ENCODE peak calls at places on chromosomes 5 and 9, in ten cellular contexts. Z is Peyer's patch, G is psoas muscle, K is endothelial cell of umbilical vein, Q is stomach, L is progenitor cell of endocrine pancreas, A is AG04449, C is IMR-90, I is fibroblast of mammary gland, H is endothelial cell. B is an unnamed sample.

GRCh38 chr9:18256574-18256973 is 217.4 kb upstream of the ADAMTSL1 start:
- DNase-seq in Z (no peak), G (no peak), K (peak), Q (no peak), L (no peak), A (no peak), C (peak), I (peak), H (no peak), B (no peak)

GRCh38 chr5:143124593-143124992 is 278.9 kb downstream of the NR3C1 start:
- DNase-seq in Z (no peak), G (no peak), K (no peak), Q (no peak), L (no peak), A (no peak), C (no peak), I (no peak), H (no peak), B (no peak)

GRCh38 chr9:81602887-81603680 is 86.3 kb downstream of the TLE1 start:
- DNase-seq in Z (no peak), G (no peak), K (peak), Q (no peak), L (no peak), A (no peak), C (no peak), I (no peak), H (no peak), B (no peak)

GRCh38 chr5:153974131-153974812 is 64.4 kb downstream of the FAM114A2 start:
- DNase-seq in Z (no peak), G (no peak), K (peak), Q (no peak), L (no peak), A (no peak), C (peak), I (peak), H (peak), B (no peak)

GRCh38 chr5:1130218-1130946 is 18.5 kb upstream of the SLC12A7 start:
- DNase-seq in Z (peak), G (no peak), K (no peak), Q (peak), L (peak), A (no peak), C (no peak), I (no peak), H (no peak), B (no peak)

GRCh38 chr5:6158974-6159863 is 219.1 kb downstream of the MED10 start:
- DNase-seq in Z (no peak), G (no peak), K (no peak), Q (no peak), L (no peak), A (peak), C (peak), I (peak), H (no peak), B (no peak)

GRCh38 chr5:33341316-33341715 is 99.4 kb upstream of the TARS1 start:
- DNase-seq in Z (no peak), G (no peak), K (no peak), Q (no peak), L (no peak), A (no peak), C (no peak), I (no peak), H (no peak), B (no peak)

GRCh38 chr9:126700296-126700695 is 86.6 kb downstream of the LMX1B start:
- DNase-seq in Z (no peak), G (no peak), K (no peak), Q (no peak), L (no peak), A (no peak), C (no peak), I (no peak), H (peak), B (no peak)

GRCh38 chr9:18979367-18979766 is 53.6 kb downstream of the SAXO1 start:
- DNase-seq in Z (no peak), G (no peak), K (peak), Q (no peak), L (no peak), A (no peak), C (peak), I (peak), H (no peak), B (no peak)

GRCh38 chr9:4750021-4750673 is 9.1 kb upstream of the AK3 start:
- DNase-seq in Z (no peak), G (no peak), K (peak), Q (no peak), L (no peak), A (no peak), C (peak), I (peak), H (no peak), B (no peak)

GRCh38 chr9:75197521-75197920 is 109.2 kb downstream of the OSTF1 start:
- DNase-seq in Z (no peak), G (no peak), K (peak), Q (no peak), L (no peak), A (no peak), C (no peak), I (peak), H (no peak), B (no peak)

GRCh38 chr9:68795411-68795810 is 90.4 kb downstream of the PIP5K1B start:
- DNase-seq in Z (no peak), G (no peak), K (no peak), Q (no peak), L (no peak), A (no peak), C (no peak), I (no peak), H (no peak), B (no peak)

GRCh38 chr9:104766025-104766424 is 2.1 kb downstream of the NIPSNAP3B start:
- DNase-seq in Z (no peak), G (no peak), K (no peak), Q (no peak), L (no peak), A (no peak), C (no peak), I (no peak), H (no peak), B (no peak)

GRCh38 chr5:143412656-143413342 is 9.3 kb upstream of the NR3C1 start:
- DNase-seq in Z (no peak), G (no peak), K (peak), Q (no peak), L (no peak), A (no peak), C (peak), I (no peak), H (no peak), B (no peak)

GRCh38 chr9:78167356-78167755 is 68.5 kb upstream of the CEP78 start:
- DNase-seq in Z (no peak), G (no peak), K (peak), Q (peak), L (peak), A (no peak), C (no peak), I (no peak), H (no peak), B (no peak)

GRCh38 chr9:13615660-13616615 is 336.4 kb upstream of the MPDZ start:
- DNase-seq in Z (no peak), G (no peak), K (no peak), Q (no peak), L (no peak), A (no peak), C (no peak), I (no peak), H (no peak), B (no peak)

GRCh38 chr9:129981180-129981907 is 61.6 kb downstream of the FNBP1 start:
- DNase-seq in Z (no peak), G (no peak), K (peak), Q (no peak), L (no peak), A (no peak), C (no peak), I (no peak), H (no peak), B (no peak)

GRCh38 chr9:122126340-122127333 is 32.9 kb downstream of the NDUFA8 start:
- DNase-seq in Z (no peak), G (no peak), K (no peak), Q (no peak), L (no peak), A (no peak), C (peak), I (peak), H (no peak), B (no peak)

GRCh38 chr5:75335486-75335885 is 1.5 kb upstream of the HMGCR start:
- DNase-seq in Z (no peak), G (no peak), K (no peak), Q (no peak), L (no peak), A (no peak), C (no peak), I (no peak), H (no peak), B (no peak)

GRCh38 chr5:75336625-75337336 is at the start of gene HMGCR:
- DNase-seq in Z (peak), G (peak), K (peak), Q (peak), L (peak), A (peak), C (peak), I (peak), H (peak), B (peak)

GRCh38 chr5:75337366-75338021 is 474 bp downstream of the HMGCR start:
- DNase-seq in Z (no peak), G (no peak), K (peak), Q (peak), L (peak), A (no peak), C (no peak), I (peak), H (peak), B (peak)

GRCh38 chr5:75338408-75338807 is 1.4 kb downstream of the HMGCR start:
- DNase-seq in Z (no peak), G (no peak), K (no peak), Q (no peak), L (no peak), A (no peak), C (no peak), I (no peak), H (no peak), B (no peak)

DNA sequence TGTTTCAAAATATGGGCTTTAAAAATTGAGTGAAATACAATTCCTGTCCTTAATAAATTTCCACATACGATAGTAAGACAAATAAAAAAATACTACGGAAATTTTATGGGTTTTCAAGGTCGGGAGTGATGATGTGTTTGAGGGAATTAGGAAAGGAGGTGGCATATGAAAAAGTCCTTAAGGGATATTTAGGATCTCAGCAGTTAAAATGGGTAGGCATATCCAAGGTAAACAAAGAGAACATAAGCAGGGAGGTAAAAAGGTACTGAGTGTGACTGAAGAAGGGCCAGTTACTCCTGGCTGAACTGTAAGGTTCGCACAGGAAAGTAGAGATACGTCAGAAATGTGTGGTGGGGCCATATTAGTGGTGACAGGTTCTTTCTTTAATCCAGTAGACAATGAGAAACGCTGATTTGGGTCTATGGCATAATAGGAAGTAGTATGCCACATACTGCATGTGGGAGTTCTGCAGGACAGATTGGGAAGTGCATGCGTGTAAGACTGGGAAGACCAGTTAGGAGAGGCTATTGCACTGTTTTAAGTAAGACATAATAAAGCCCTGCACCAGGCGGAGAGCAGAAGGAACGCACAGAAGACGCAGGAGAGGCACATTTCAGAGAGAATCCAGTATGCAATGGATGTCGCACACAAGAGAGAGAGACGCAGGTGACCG is 932 bp upstream of the HMGCR start:
- DNase-seq in Z (no peak), G (no peak), K (peak), Q (no peak), L (no peak), A (peak), C (peak), I (peak), H (peak), B (no peak)
- TF ChIP-seq CTCF in Z (peak), G (peak), K (peak), Q (peak), L (peak), A (peak), C (peak), I (peak), H (no peak), B (no peak)

DNA sequence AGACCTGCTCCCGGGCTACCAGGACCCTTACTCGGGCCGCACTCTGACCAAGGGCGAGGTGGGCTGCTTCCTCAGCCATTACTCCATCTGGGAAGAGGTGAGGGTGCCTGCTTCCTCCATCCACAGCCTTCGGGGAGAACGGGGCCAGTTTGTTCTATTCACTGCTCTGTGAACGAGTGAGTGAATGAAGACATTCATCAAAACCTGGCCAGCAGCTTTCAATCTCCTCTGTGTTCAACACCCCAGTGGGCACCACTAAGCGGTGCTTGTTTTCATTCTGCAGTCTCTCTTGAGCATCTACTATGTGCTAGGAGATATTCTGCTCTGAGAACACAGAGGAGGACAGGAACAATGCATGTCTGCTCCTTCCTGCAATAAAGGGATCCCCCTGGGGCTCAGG is 10.6 kb downstream of the CERCAM start:
- DNase-seq in Z (no peak), G (no peak), K (no peak), Q (no peak), L (no peak), A (no peak), C (no peak), I (no peak), H (no peak), B (no peak)
- TF ChIP-seq CTCF in Z (no peak), G (no peak), K (no peak), Q (no peak), L (no peak), A (no peak), C (no peak), I (no peak), H (no peak), B (no peak)

GRCh38 chr9:118962426-118962825 is 406.8 kb downstream of the BRINP1 start:
- DNase-seq in Z (no peak), G (no peak), K (no peak), Q (no peak), L (no peak), A (no peak), C (no peak), I (peak), H (no peak), B (no peak)

GRCh38 chr9:118963674-118964073 is 405.6 kb downstream of the BRINP1 start:
- DNase-seq in Z (no peak), G (no peak), K (no peak), Q (no peak), L (no peak), A (no peak), C (no peak), I (no peak), H (no peak), B (no peak)

DNA sequence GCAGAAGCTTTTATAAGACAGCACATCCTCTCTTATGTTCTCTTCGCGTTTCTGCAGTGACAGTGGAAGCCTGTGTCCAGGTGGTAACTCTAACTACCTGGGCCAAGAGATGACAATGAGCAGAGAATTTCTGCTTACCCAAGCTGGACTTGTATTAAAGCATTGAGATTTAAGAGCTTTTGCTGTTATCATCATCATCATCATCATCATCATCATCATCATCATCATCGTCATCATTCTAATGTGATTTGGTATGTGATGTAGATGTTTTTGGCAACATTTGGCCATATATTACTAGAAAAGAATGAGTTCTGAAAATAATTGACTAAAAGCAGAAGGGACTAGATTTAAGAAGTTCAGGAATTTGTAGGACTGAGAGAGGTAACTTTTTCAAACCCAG is 401.3 kb downstream of the BRINP1 start:
- DNase-seq in Z (no peak), G (no peak), K (no peak), Q (no peak), L (no peak), A (no peak), C (no peak), I (no peak), H (no peak), B (no peak)
- TF ChIP-seq CTCF in Z (no peak), G (no peak), K (no peak), Q (no peak), L (no peak), A (no peak), C (no peak), I (no peak), H (no peak), B (no peak)

DNA sequence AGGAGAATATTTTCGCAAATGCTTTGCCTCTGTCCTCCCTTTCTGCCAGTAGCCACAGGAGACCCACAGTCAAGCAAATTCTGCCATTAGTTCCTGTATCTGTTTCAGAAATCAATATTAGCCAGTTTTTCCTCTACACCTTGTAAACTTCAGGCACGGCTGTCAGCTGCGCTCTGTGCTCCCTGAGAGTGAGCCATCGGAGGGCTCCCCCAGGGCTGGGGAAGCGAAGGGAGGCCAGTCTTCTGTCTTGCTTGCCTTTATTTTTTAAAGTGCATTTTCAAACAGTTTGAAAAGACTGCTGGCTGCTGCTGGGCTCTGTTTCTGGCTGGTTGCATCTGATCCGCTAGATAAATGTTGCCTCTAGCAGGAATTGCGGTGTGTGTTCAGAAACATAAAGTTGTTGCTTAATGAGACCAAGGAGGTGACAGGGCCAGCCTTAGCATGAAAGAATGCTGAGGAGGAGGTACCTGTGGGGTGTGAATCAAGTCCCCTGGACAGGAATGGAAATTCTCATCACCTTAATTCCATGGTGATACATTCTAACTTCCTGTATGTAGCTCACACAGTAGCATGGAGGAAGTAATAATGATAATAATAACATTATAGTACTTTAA is 421.7 kb upstream of the KIF2A start:
- DNase-seq in Z (no peak), G (no peak), K (no peak), Q (no peak), L (no peak), A (no peak), C (no peak), I (no peak), H (no peak), B (no peak)
- TF ChIP-seq CTCF in Z (no peak), G (no peak), K (no peak), Q (no peak), L (no peak), A (no peak), C (no peak), I (no peak), H (no peak), B (no peak)

DNA sequence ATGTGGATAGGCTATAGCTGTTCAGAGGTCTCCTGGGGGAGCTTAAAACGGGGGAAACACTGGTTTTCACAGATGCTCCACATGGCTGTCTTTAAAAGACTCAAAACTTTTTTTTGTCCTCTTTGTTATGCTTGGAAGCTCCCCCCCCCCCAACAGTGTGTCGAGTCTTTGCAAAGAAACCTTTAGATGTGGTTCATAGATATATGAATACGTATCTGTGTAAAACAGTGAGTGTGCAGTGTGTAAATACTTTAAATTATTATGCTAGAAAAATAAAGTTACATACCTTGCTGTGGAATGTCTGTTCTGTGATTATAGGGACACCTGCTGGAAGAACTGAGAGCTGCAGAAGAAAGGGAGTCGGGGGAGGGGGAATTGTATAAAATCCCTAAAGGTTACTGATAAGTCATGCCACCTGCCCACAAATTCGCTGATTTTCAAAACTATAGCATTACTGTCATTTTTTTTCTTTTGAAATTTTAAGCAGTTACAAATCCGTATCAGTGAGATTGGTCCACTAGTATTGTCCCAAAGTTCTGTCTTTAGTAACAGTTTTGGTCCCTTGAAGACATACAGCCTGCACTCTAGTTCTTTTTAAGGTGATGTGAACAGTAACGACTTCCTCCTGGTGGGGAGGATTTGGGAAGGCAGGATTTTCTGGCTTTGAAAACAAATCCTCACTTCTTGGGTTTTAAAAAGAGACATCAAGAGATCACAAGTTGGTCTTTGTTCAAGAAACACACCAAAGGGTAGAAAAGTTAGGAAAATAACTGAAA is 22.9 kb downstream of the RGMB start:
- DNase-seq in Z (no peak), G (no peak), K (peak), Q (no peak), L (peak), A (no peak), C (peak), I (peak), H (peak), B (no peak)
- TF ChIP-seq CTCF in Z (peak), G (peak), K (peak), Q (peak), L (peak), A (peak), C (peak), I (peak), H (peak), B (peak)

GRCh38 chr9:119026120-119026519 is 343.1 kb downstream of the BRINP1 start:
- DNase-seq in Z (no peak), G (peak), K (no peak), Q (no peak), L (no peak), A (no peak), C (no peak), I (peak), H (no peak), B (no peak)

GRCh38 chr9:119029876-119030275 is 339.4 kb downstream of the BRINP1 start:
- DNase-seq in Z (no peak), G (no peak), K (no peak), Q (no peak), L (no peak), A (no peak), C (no peak), I (no peak), H (no peak), B (no peak)

DNA sequence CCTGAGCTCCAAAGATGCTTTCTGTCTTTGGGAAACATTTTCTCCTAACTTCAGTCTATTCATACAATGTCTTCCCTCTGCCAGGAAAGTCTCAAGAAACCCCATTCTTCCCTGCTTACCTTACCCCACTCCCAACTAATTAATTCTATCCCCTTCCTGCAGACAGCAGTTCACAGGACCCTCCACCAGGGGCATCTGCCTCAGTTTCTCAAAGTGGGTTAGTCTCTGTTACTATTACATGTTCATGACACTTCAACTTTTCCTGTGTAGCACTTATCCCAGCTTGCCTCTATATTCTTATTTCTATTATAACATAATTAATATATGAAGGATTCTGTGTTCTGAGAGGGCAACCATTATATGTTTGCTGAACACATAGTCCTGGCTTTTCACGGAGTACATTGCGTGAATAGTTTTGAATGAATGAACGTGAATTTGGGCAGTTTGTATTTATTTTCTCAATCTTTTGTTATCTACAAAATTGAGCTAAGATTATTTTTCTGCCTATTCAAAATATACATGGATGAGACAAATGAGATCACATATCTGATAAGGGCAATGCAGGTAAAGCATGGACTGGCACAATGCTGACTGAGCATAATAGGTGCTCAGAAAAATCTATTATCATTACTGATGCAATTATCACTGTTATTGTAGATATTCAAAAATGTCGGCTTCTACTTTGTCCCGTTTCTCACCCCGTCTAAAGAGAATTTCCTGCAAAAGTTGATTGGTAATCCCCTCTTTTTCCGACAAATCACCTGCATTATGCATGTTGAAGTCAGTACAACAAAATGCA is 341.1 kb downstream of the BRINP1 start:
- DNase-seq in Z (no peak), G (no peak), K (no peak), Q (no peak), L (no peak), A (no peak), C (no peak), I (no peak), H (no peak), B (no peak)
- TF ChIP-seq CTCF in Z (no peak), G (peak), K (no peak), Q (no peak), L (peak), A (no peak), C (no peak), I (no peak), H (peak), B (no peak)